ENCODE peak calls at places on chromosomes 4 and X, in seven cellular contexts. Q is uterus, F is adrenal gland, U is neural progenitor cell, T is dorsolateral prefrontal cortex, G is HAP-1, W is hepatocyte. X is an unnamed sample.

GRCh38 chr4:76674995-76675394 is 222.9 kb downstream of the SOWAHB start:
- DNase-seq in Q (no peak), F (no peak), U (no peak), T (no peak), G (no peak), W (peak), X (no peak)

GRCh38 chrX:65744965-65745364 is 77.5 kb downstream of the MSN start:
- DNase-seq in Q (no peak), F (no peak), U (no peak), T (no peak), G (peak), W (no peak), X (no peak)

GRCh38 chrX:54042609-54043010 is 1.7 kb downstream of the PHF8 start:
- DNase-seq in Q (peak), F (peak), U (peak), T (peak), G (peak), W (peak), X (no peak)

GRCh38 chr4:52006887-52007286 is 13.3 kb downstream of the LRRC66 start:
- DNase-seq in Q (no peak), F (no peak), U (no peak), T (no peak), G (no peak), W (no peak), X (no peak)

GRCh38 chrX:122238801-122239200 is 945.3 kb upstream of the GRIA3 start:
- DNase-seq in Q (no peak), F (peak), U (no peak), T (no peak), G (no peak), W (no peak), X (peak)

GRCh38 chrX:22081475-22082092 is 49.5 kb downstream of the PHEX start:
- DNase-seq in Q (peak), F (peak), U (peak), T (no peak), G (peak), W (peak), X (no peak)

GRCh38 chr4:153152453-153153338 is 51.5 kb upstream of the TRIM2 start:
- DNase-seq in Q (no peak), F (peak), U (peak), T (peak), G (peak), W (peak), X (no peak)

GRCh38 chr4:169791527-169792156 is 33.9 kb upstream of the HPF1 start:
- DNase-seq in Q (peak), F (peak), U (peak), T (peak), G (peak), W (peak), X (peak)

GRCh38 chr4:38015886-38016515 is 55.8 kb downstream of the PTTG2 start:
- DNase-seq in Q (no peak), F (no peak), U (no peak), T (no peak), G (no peak), W (no peak), X (no peak)

GRCh38 chr4:18695733-18696527 is 674.4 kb upstream of the LCORL start:
- DNase-seq in Q (no peak), F (no peak), U (peak), T (no peak), G (no peak), W (no peak), X (no peak)

GRCh38 chr4:18698119-18698883 is 676.7 kb upstream of the LCORL start:
- DNase-seq in Q (no peak), F (no peak), U (no peak), T (no peak), G (no peak), W (no peak), X (no peak)
- H3K4me3 ChIP-seq in Q (no peak), F (no peak), U (no peak), T (no peak), G (no peak), W (no peak), X (no peak)

GRCh38 chr4:148214529-148215166 is 227.6 kb downstream of the NR3C2 start:
- DNase-seq in Q (peak), F (peak), U (peak), T (peak), G (no peak), W (no peak), X (peak)
- H3K4me3 ChIP-seq in Q (no peak), F (no peak), U (no peak), T (no peak), G (no peak), W (no peak), X (no peak)

DNA sequence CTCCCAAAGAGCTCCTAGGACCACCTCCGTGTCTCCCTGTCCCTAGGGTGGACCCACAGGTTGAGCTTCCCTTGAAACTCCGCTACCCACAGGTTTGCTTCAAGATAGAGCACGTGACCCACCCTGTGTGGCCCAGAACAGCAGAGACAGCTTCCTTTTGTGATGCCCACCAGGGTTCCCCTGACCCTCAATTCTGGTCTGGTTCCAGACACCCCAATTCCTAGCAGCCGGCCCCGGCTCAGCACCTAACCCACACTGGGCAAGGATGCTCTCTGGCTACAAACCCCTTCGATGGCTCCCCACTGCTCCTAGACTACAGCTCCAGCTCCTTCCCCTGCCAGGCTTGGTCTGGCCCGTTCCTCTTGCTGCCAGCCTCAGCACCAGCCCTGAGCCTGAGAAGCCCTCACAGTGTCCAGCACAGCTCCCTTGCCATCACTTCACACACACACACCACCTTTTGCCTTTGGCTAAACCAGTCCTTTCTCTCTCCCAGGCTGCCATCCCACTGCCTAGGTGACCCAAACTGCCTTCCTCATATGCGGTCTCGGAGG is 6.3 kb downstream of the PNCK start:
- DNase-seq in Q (no peak), F (peak), U (no peak), T (no peak), G (no peak), W (no peak), X (no peak)
- H3K4me3 ChIP-seq in Q (no peak), F (no peak), U (peak), T (peak), G (peak), W (no peak), X (peak)

GRCh38 chr4:163395758-163396157 is 52.1 kb downstream of the NPY5R start:
- DNase-seq in Q (no peak), F (no peak), U (no peak), T (no peak), G (no peak), W (no peak), X (no peak)
- H3K4me3 ChIP-seq in Q (no peak), F (no peak), U (no peak), T (no peak), G (no peak), W (no peak), X (no peak)

GRCh38 chrX:71215335-71215912 is 7.6 kb upstream of the GJB1 start:
- DNase-seq in Q (no peak), F (no peak), U (no peak), T (no peak), G (no peak), W (no peak), X (no peak)
- H3K4me3 ChIP-seq in Q (no peak), F (no peak), U (no peak), T (no peak), G (no peak), W (no peak), X (no peak)